ENCODE peak calls at places on chromosomes 16 and 17, in four cellular contexts. O is stomach, L is HCT116, V is H1. D is an unnamed sample.

GRCh38 chr17:79926002-79926307 is 86.7 kb upstream of the CBX4 start:
- DNase-seq in V (no peak), O (no peak), L (no peak), D (no peak)

GRCh38 chr16:81654346-81654745 is 124.7 kb upstream of the PLCG2 start:
- DNase-seq in V (no peak), L (no peak), O (no peak), D (no peak)

GRCh38 chr17:81656835-81657234 is 493 bp upstream of the PDE6G start:
- DNase-seq in V (no peak), L (no peak), O (peak; percentile 31), D (no peak)

GRCh38 chr16:58639836-58640235 is 10.2 kb upstream of the CNOT1 start:
- DNase-seq in L (no peak), O (no peak), V (no peak), D (no peak)

GRCh38 chr17:6420173-6420641 is 14.7 kb downstream of the AIPL1 start:
- DNase-seq in O (no peak), V (no peak), L (no peak), D (no peak)

GRCh38 chr16:23491490-23492391 is 18.6 kb downstream of the GGA2 start:
- DNase-seq in V (no peak), O (no peak), L (no peak), D (no peak)

GRCh38 chr16:57513371-57514102 is 22.8 kb downstream of the CCDC102A start:
- DNase-seq in V (no peak), L (no peak), O (no peak), D (peak; percentile 89)

GRCh38 chr16:82344157-82344556 is 174.1 kb upstream of the MPHOSPH6 start:
- DNase-seq in V (no peak), O (peak; percentile 55), L (no peak), D (no peak)

GRCh38 chr16:20944861-20945390 is 44.4 kb downstream of the LYRM1 start:
- DNase-seq in V (no peak), O (no peak), L (no peak), D (no peak)

GRCh38 chr16:54282202-54282922 is 4.2 kb downstream of the IRX3 start:
- DNase-seq in V (no peak), L (peak; percentile 15), O (peak; percentile 71), D (peak; percentile 93)

GRCh38 chr16:78211951-78212350 is 112.5 kb downstream of the WWOX start:
- DNase-seq in V (no peak), O (peak; percentile 44), L (peak; percentile 12), D (no peak)

GRCh38 chr16:55280622-55281021 is 43.4 kb upstream of the IRX6 start:
- DNase-seq in L (no peak), V (no peak), O (no peak), D (peak; percentile 10)

GRCh38 chr16:87701066-87701425 is 64.7 kb downstream of the KLHDC4 start:
- DNase-seq in V (no peak), L (no peak), O (no peak), D (peak; percentile 59)

GRCh38 chr16:69839240-69839688 is 77.1 kb downstream of the WWP2 start:
- DNase-seq in O (no peak), L (no peak), V (no peak), D (no peak)

GRCh38 chr17:55062921-55063320 is 94.4 kb downstream of the STXBP4 start:
- DNase-seq in L (no peak), V (no peak), O (no peak), D (no peak)

GRCh38 chr17:26962255-26963162 is 331.4 kb upstream of the WSB1 start:
- DNase-seq in O (no peak), V (no peak), L (no peak), D (peak; percentile 62)

GRCh38 chr17:50074227-50074626 is 18.3 kb downstream of the ITGA3 start:
- DNase-seq in L (no peak), V (no peak), O (no peak), D (no peak)

GRCh38 chr17:43966276-43966675 is 12.5 kb upstream of the PYY start:
- DNase-seq in V (no peak), O (no peak), L (no peak), D (no peak)

GRCh38 chr16:57810197-57811024 is 8.1 kb upstream of the KIFC3 start:
- DNase-seq in V (no peak), O (peak; percentile 90), L (peak; percentile 82), D (peak; percentile 87)

GRCh38 chr16:3246876-3247275 is 9.6 kb downstream of the MEFV start:
- DNase-seq in V (no peak), O (no peak), L (no peak), D (no peak)

GRCh38 chr17:21213491-21214014 is 408 bp downstream of the TMEM11 start:
- DNase-seq in O (peak; percentile 47), L (no peak), V (no peak), D (peak; percentile 40)

GRCh38 chr17:36918260-36918691 is 19.0 kb upstream of the LHX1 start:
- DNase-seq in V (no peak), O (no peak), L (peak; percentile 10), D (no peak)

GRCh38 chr16:23538919-23539278 is 18.3 kb downstream of the EARS2 start:
- DNase-seq in O (no peak), L (no peak), V (no peak), D (no peak)

GRCh38 chr16:83717814-83718213 is 90.0 kb upstream of the HSBP1 start:
- DNase-seq in L (no peak), O (no peak), V (no peak), D (no peak)

GRCh38 chr16:83717308-83717707 is 90.5 kb upstream of the HSBP1 start:
- DNase-seq in L (no peak), O (no peak), V (no peak), D (no peak)

GRCh38 chr16:83713597-83713996 is 94.2 kb upstream of the HSBP1 start:
- DNase-seq in L (no peak), O (no peak), V (no peak), D (no peak)

GRCh38 chr16:83714286-83714685 is 93.5 kb upstream of the HSBP1 start:
- DNase-seq in L (no peak), O (no peak), V (no peak), D (no peak)

GRCh38 chr16:83715217-83715920 is 92.4 kb upstream of the HSBP1 start:
- DNase-seq in O (peak; percentile 67), V (no peak), L (no peak), D (peak; percentile 82)
- TF ChIP-seq POLR2AphosphoS5 in O (no peak), V (no peak), L (no peak), D (no peak)

DNA sequence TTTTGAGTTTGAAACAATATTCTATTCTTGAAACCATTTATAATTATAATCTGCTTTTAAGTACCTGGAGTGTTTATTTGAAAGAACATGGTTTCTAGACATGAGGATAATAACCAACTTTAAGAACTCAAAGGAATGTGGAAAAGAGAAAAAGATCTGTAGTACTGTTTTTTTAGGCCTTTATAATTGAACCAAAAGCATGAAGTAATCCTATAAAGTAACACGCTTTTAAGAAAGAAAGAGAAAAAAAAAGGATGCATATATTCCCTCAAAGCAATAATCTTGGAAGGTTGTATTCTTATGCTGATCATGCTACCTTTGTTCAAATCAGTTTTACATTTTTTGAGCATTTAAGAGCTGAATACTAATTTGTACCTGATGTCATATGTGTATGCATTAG is 54.0 kb upstream of the RHBDL3 start:
- DNase-seq in V (no peak), L (no peak), O (no peak), D (no peak)
- H3K36me3 ChIP-seq in V (no peaks in the 10 kb centered on the region), L (peaks cover 13% of the 10 kb centered on the region), O (peaks cover 74% of the 10 kb centered on the region), D (no peaks in the 10 kb centered on the region)

GRCh38 chr16:716250-716607 is 1.3 kb downstream of the METRN start:
- DNase-seq in O (peak; percentile 48), V (no peak), L (no peak), D (peak; percentile 68)
- TF ChIP-seq POLR2AphosphoS5 in O (no peak), V (no peak), L (no peak), D (no peak)

DNA sequence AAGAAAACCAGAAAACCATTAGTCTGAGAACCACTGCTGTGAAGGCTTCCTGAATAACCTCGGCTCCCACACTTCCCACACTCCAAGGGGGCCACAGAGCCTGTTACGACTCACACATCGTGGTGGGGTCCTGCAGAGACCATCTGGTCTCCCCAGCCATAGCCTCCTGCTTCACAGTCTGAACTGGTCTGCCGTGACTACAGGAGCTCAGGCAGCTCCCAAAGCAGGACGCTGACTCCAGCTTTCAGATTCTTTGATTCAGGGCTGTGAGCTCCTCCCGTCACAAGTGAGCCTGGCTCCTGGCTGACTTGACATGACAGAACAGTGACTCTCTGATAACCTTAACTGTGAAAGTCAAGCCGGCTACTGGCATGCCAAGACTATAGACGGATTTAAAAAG is 37.8 kb downstream of the CYB5D2 start:
- DNase-seq in V (no peak), O (no peak), L (no peak), D (no peak)
- H3K36me3 ChIP-seq in V (peaks cover 82% of the 10 kb centered on the region), O (peaks cover 100% of the 10 kb centered on the region), L (peaks cover 37% of the 10 kb centered on the region), D (peaks cover 98% of the 10 kb centered on the region)

DNA sequence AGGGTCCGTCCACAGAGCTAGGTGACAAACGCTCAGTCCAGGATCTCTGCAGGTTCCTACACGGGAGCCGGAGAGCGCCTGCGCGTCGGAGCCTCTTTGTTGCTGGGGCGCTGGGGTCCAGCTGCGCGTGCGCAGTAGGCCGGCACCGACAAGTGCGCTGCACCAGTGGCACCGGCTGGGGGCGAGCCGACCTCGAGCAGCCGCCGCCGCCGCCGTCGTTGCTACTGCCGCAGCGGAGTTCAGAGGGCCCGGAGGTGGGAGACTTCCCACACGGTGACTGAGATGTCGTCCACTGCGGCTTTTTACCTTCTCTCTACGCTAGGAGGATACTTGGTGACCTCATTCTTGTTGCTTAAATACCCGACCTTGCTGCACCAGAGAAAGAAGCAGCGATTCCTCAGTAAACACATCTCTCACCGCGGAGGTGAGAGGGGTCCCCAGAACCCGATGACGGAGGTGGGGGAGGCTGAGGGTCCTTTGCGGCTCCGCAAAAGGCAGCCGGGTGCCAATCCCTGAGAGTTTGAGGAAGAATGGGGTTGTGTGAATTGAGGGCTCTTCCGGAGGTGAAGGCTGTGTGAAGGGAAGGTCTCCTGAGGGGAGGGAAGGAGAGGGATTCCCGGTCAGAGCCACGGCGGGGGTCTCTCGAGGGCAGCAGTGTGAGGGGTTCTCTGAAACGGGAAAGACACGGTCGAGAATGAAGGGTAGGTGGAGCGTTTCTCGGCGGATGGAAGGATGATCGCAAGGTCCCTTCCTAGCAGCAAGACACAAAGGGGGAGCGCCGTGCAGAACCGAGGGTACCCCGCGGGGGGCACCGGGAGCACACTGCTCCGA is at the start of gene GDPD1:
- DNase-seq in O (peak; percentile 99), V (peak; percentile 88), L (peak; percentile 89), D (peak; percentile 100)
- TF ChIP-seq POLR2AphosphoS5 in O (peak; percentile 76), V (peak; percentile 58), L (peak; percentile 82), D (peak; percentile 28)

GRCh38 chr17:4232168-4232813 is 31.5 kb downstream of the ANKFY1 start:
- DNase-seq in O (no peak), V (no peak), L (no peak), D (no peak)

GRCh38 chr17:4230142-4230541 is 33.6 kb downstream of the ANKFY1 start:
- DNase-seq in L (peak; percentile 31), O (no peak), V (no peak), D (no peak)

GRCh38 chr17:4234406-4234805 is 29.4 kb downstream of the ANKFY1 start:
- DNase-seq in V (no peak), O (no peak), L (no peak), D (no peak)

GRCh38 chr17:4233668-4234258 is 30.0 kb downstream of the ANKFY1 start:
- DNase-seq in O (no peak), V (no peak), L (no peak), D (no peak)

DNA sequence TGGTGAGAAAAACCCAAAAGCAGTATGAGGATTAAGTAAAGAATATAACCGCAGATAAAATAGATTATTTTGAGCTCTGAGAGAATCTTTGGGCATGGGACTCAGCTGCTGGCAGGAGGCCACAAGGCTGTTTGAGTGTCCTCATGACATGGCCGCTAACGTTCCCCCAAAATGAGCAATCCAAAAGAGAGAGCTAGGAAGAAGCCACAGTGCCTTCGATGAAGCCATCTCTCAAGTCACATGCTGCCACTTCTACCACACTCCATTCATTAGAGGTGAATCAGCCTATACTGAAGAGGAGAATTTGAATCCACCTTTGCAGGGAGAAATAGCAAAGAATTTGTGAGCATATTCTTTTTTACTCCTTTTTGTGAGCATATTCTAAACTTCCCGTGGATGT is 34.2 kb downstream of the ANKFY1 start:
- DNase-seq in L (no peak), V (no peak), O (no peak), D (no peak)
- H3K36me3 ChIP-seq in L (peaks cover 20% of the 10 kb centered on the region), V (no peaks in the 10 kb centered on the region), O (peaks cover 57% of the 10 kb centered on the region), D (peaks cover 3% of the 10 kb centered on the region)